ENCODE peak calls at places on chromosomes 7 and 10, in four cellular contexts. J, L, O and Q are unnamed samples.

GRCh38 chr10:48976208-48976607 is 36.6 kb upstream of the LRRC18 start:
- DNase-seq in J (no peak), L (no peak), O (peak), Q (no peak)

GRCh38 chr7:43658718-43659548 is 70.4 kb downstream of the COA1 start:
- DNase-seq in J (no peak), L (peak), O (peak), Q (no peak)

GRCh38 chr10:31102421-31102820 is 70.8 kb upstream of the ZNF438 start:
- DNase-seq in J (no peak), L (no peak), O (no peak), Q (no peak)

GRCh38 chr10:72265508-72265907 is 8.2 kb upstream of the DDIT4 start:
- DNase-seq in O (no peak), J (no peak), L (no peak), Q (no peak)

GRCh38 chr7:17532861-17533404 is 234.5 kb downstream of the AHR start:
- DNase-seq in L (no peak), O (no peak), J (no peak), Q (no peak)

GRCh38 chr7:44191171-44191570 is 1.9 kb upstream of the GCK start:
- DNase-seq in J (no peak), L (no peak), O (no peak), Q (no peak)

GRCh38 chr7:118029881-118030422 is 154.0 kb upstream of the LSM8 start:
- DNase-seq in O (no peak), L (no peak), J (no peak), Q (no peak)

GRCh38 chr10:44991571-44991970 is 9.2 kb upstream of the ZNF22 start:
- DNase-seq in L (no peak), J (peak), O (no peak), Q (no peak)

GRCh38 chr7:159067870-159068787 is 76.5 kb downstream of the VIPR2 start:
- DNase-seq in O (no peak), J (no peak), L (no peak), Q (peak)

GRCh38 chr7:132077986-132078385 is 498.3 kb downstream of the PLXNA4 start:
- DNase-seq in O (no peak), J (no peak), L (no peak), Q (no peak)

GRCh38 chr7:100166966-100167911 is 1.2 kb downstream of the GAL3ST4 start:
- DNase-seq in O (no peak), L (no peak), J (no peak), Q (no peak)

GRCh38 chr10:72690071-72690755 is 1.7 kb upstream of the MCU start:
- DNase-seq in L (no peak), J (no peak), O (no peak), Q (no peak)

GRCh38 chr10:113019692-113020424 is 69.8 kb downstream of the TCF7L2 start:
- DNase-seq in L (no peak), O (no peak), J (no peak), Q (no peak)

GRCh38 chr10:110775022-110775379 is 96.7 kb upstream of the PDCD4 start:
- DNase-seq in J (no peak), O (no peak), L (no peak), Q (no peak)

GRCh38 chr7:159140170-159140910 is 4.3 kb downstream of the VIPR2 start:
- DNase-seq in L (no peak), J (no peak), O (no peak), Q (no peak)

GRCh38 chr10:13773043-13773442 is 186.3 kb downstream of the PRPF18 start:
- DNase-seq in O (no peak), L (no peak), J (no peak), Q (no peak)

GRCh38 chr10:51035344-51035743 is 38.9 kb upstream of the PRKG1 start:
- DNase-seq in L (no peak), J (no peak), O (no peak), Q (no peak)

GRCh38 chr7:30276203-30276900 is 8.0 kb upstream of the ZNRF2 start:
- DNase-seq in L (peak), J (peak), O (peak), Q (peak)

GRCh38 chr7:108190891-108191290 is 60.7 kb upstream of the LAMB4 start:
- DNase-seq in L (no peak), J (no peak), O (no peak), Q (no peak)

GRCh38 chr7:134415700-134416099 is 43.2 kb downstream of the AKR1B1 start:
- DNase-seq in O (no peak), J (no peak), L (no peak), Q (no peak)

GRCh38 chr7:85014936-85015335 is 171.9 kb downstream of the SEMA3D start:
- DNase-seq in L (no peak), J (no peak), O (no peak), Q (no peak)

GRCh38 chr10:87618470-87619423 is 40.9 kb upstream of the PAPSS2 start:
- DNase-seq in L (no peak), O (no peak), J (no peak), Q (no peak)

GRCh38 chr10:15486404-15486803 is 115.3 kb upstream of the FAM171A1 start:
- DNase-seq in J (no peak), L (peak), O (no peak), Q (no peak)

GRCh38 chr7:56537952-56538351 is 421.7 kb upstream of the NUPR2 start:
- DNase-seq in J (no peak), L (no peak), O (no peak), Q (peak)

GRCh38 chr7:17681965-17682364 is 258.3 kb downstream of the SNX13 start:
- DNase-seq in O (no peak), J (no peak), L (no peak), Q (no peak)

GRCh38 chr7:44324204-44325126 is 929 bp downstream of the CAMK2B start:
- DNase-seq in L (no peak), J (no peak), O (no peak), Q (no peak)